ENCODE peak calls at places on chromosome 5, in ten cellular contexts. V is choroid plexus epithelial cell, O is WERI-Rb-1, L is thyroid gland, T is PC-9, W is GM23338, Z is HFF-Myc, X is ovary, Q is prostate gland, J is fibroblast of lung. R is an unnamed sample.

GRCh38 chr5:1867114-1867814 is 15.5 kb downstream of the IRX4 start:
- DNase-seq in V (no peak), O (peak), L (no peak), T (no peak), W (no peak), Z (no peak), X (no peak), Q (no peak), J (peak), R (no peak)

GRCh38 chr5:94562327-94562971 is 56.0 kb downstream of the KIAA0825 start:
- DNase-seq in V (no peak), O (no peak), L (no peak), T (no peak), W (no peak), Z (no peak), X (no peak), Q (no peak), J (no peak), R (no peak)

GRCh38 chr5:5380298-5380697 is 42.2 kb upstream of the ICE1 start:
- DNase-seq in V (no peak), O (no peak), L (no peak), T (no peak), W (no peak), Z (no peak), X (no peak), Q (no peak), J (peak), R (no peak)

GRCh38 chr5:28580616-28581015 is 1542.2 kb upstream of the CDH9 start:
- DNase-seq in V (peak), O (no peak), L (no peak), T (no peak), W (no peak), Z (no peak), X (no peak), Q (no peak), J (peak), R (peak)

GRCh38 chr5:14029185-14029584 is 84.7 kb upstream of the DNAH5 start:
- DNase-seq in V (no peak), O (no peak), L (no peak), T (no peak), W (no peak), Z (no peak), X (no peak), Q (no peak), J (no peak), R (no peak)

GRCh38 chr5:912356-913091 is 19.8 kb downstream of the TRIP13 start:
- DNase-seq in V (peak), O (no peak), L (no peak), T (peak), W (peak), Z (peak), X (no peak), Q (peak), J (peak), R (peak)

GRCh38 chr5:100186181-100186580 is 349.0 kb upstream of the FAM174A start:
- DNase-seq in V (no peak), O (no peak), L (no peak), T (no peak), W (peak), Z (no peak), X (no peak), Q (no peak), J (no peak), R (no peak)

GRCh38 chr5:139873033-139873794 is 77.6 kb downstream of the PSD2 start:
- DNase-seq in V (no peak), O (no peak), L (no peak), T (no peak), W (peak), Z (no peak), X (no peak), Q (no peak), J (no peak), R (no peak)

GRCh38 chr5:132674671-132675506 is 1.1 kb downstream of the IL4 start:
- DNase-seq in V (peak), O (no peak), L (peak), T (peak), W (no peak), Z (peak), X (no peak), Q (peak), J (peak), R (peak)

GRCh38 chr5:22669345-22669744 is 183.8 kb downstream of the CDH12 start:
- DNase-seq in V (no peak), O (no peak), L (no peak), T (no peak), W (no peak), Z (no peak), X (no peak), Q (no peak), J (no peak), R (no peak)

GRCh38 chr5:72079288-72079687 is 28.0 kb upstream of the MAP1B start:
- DNase-seq in V (peak), O (peak), L (no peak), T (peak), W (peak), Z (no peak), X (no peak), Q (no peak), J (no peak), R (no peak)

GRCh38 chr5:98906756-98907355 is 22.0 kb downstream of the CHD1 start:
- DNase-seq in V (no peak), O (no peak), L (no peak), T (no peak), W (no peak), Z (no peak), X (no peak), Q (no peak), J (peak), R (no peak)

GRCh38 chr5:72648511-72648910 is 141.3 kb upstream of the ZNF366 start:
- DNase-seq in V (peak), O (no peak), L (no peak), T (no peak), W (no peak), Z (no peak), X (no peak), Q (no peak), J (peak), R (peak)

GRCh38 chr5:145887976-145888574 is 15.3 kb upstream of the GRXCR2 start:
- DNase-seq in V (peak), O (peak), L (peak), T (peak), W (peak), Z (peak), X (no peak), Q (no peak), J (peak), R (peak)

GRCh38 chr5:132635873-132636272 is 22.1 kb upstream of the IL13 start:
- DNase-seq in V (no peak), O (no peak), L (no peak), T (no peak), W (no peak), Z (no peak), X (no peak), Q (no peak), J (no peak), R (no peak)

DNA sequence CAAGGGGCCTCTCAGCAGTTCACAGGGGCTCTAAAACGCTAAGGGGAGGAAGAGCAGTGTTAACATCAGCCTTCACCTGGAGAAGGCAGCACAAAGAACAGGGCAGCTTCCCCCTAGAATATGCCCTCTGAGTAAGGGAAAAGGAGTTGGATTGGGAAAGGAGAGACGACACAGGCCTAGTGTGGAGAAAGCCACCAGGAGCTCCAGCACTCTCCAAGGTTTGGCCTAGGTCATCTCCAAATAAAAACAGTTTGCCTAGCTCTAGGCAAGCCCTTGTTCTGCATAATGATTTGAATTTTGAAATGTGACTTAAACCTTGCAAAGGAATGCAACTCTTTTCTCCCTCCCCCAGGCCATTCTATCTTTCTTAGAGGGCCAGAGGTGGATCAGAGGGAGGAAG is 100.0 kb upstream of the SSBP2 start:
- DNase-seq in V (peak), O (no peak), L (no peak), T (no peak), W (no peak), Z (no peak), X (no peak), Q (no peak), J (no peak), R (no peak)
- H3K4me3 ChIP-seq in V (no peak), O (no peak), L (peak), T (peak), W (peak), Z (no peak), X (peak), Q (no peak), J (peak), R (no peak)

GRCh38 chr5:111063709-111064322 is 7.7 kb upstream of the TSLP start:
- DNase-seq in V (peak), O (no peak), L (no peak), T (no peak), W (no peak), Z (no peak), X (no peak), Q (no peak), J (peak), R (peak)
- TF ChIP-seq CTCF in V (peak), O (peak), L (no peak), T (peak), W (peak), Z (peak), X (no peak), Q (no peak), J (peak), R (peak)

GRCh38 chr5:150777685-150778084 is 872 bp upstream of the SMIM3 start:
- DNase-seq in V (no peak), O (no peak), L (no peak), T (no peak), W (no peak), Z (no peak), X (no peak), Q (no peak), J (no peak), R (no peak)
- H3K4me3 ChIP-seq in V (peak), O (no peak), L (peak), T (peak), W (peak), Z (peak), X (peak), Q (no peak), J (peak), R (peak)

DNA sequence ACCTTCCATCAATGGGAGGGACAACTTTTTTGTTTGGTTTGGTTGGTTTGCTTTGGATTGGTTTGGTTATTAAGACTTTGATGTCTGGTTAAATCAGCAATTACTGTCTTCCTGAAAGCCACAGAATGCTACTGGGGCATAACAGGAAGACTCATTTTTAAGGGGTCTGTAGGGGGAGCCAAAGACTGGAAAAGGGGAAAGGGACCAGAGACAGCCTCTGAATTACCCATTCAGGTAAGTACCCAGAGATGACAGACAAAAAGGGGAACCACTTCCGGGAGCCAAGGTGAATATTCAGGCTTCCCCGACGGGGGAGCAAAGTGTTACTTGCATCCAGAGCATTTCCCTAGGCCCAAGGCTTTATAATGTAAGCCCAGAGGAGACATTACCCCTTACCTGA is 4.6 kb upstream of the FEM1C start:
- DNase-seq in V (peak), O (peak), L (no peak), T (no peak), W (peak), Z (no peak), X (no peak), Q (no peak), J (no peak), R (no peak)
- TF ChIP-seq CTCF in V (peak), O (peak), L (no peak), T (no peak), W (peak), Z (peak), X (no peak), Q (no peak), J (no peak), R (peak)

GRCh38 chr5:138354926-138355378 is 2.5 kb downstream of the KDM3B start:
- DNase-seq in V (peak), O (no peak), L (peak), T (no peak), W (peak), Z (peak), X (no peak), Q (no peak), J (peak), R (peak)
- H3K4me3 ChIP-seq in V (peak), O (no peak), L (no peak), T (peak), W (peak), Z (peak), X (no peak), Q (no peak), J (peak), R (peak)

DNA sequence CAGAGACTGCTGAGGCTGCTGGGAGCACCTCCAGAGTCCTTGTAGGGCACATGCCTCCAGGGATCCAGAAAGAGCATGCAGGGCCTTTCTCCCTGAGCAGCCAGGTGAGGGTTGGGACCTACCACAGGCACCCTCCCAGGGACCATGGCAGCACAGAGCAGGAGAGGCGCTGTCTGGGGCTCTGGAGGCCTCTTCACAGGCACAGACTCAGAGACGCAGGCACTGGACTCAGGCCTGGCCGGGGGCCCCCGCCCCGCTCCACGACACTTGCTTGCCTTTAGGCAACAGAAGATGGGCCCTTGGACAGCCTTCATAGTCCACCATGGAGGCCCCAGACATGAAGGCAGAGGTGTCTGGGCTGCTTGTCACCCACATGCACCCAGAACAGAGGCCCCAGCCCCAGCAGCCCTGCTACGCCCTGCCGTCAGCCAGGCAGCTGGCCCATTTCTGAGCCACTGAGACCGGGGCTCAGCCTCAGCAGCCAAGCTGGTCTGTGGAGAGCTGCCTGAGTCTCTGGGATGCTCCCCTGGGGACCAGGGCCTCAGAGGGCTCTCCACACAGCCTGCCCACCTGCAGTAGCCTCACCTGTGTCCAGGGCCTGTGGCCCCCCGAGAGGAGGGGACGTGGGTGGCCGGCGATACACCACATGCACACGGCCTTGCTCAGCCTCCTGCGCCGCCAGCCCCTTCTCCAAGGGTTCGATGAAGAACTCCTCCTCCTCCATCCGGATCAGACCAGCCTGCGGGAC is 72.8 kb downstream of the ADAMTS2 start:
- DNase-seq in V (no peak), O (no peak), L (no peak), T (no peak), W (no peak), Z (no peak), X (peak), Q (no peak), J (no peak), R (no peak)
- TF ChIP-seq CTCF in V (no peak), O (no peak), L (no peak), T (no peak), W (no peak), Z (no peak), X (no peak), Q (no peak), J (no peak), R (no peak)

GRCh38 chr5:173535976-173536639 is 80.3 kb downstream of the BOD1 start:
- DNase-seq in V (peak), O (no peak), L (no peak), T (no peak), W (no peak), Z (no peak), X (no peak), Q (no peak), J (peak), R (peak)
- H3K4me3 ChIP-seq in V (no peak), O (no peak), L (no peak), T (no peak), W (no peak), Z (no peak), X (no peak), Q (no peak), J (no peak), R (no peak)

DNA sequence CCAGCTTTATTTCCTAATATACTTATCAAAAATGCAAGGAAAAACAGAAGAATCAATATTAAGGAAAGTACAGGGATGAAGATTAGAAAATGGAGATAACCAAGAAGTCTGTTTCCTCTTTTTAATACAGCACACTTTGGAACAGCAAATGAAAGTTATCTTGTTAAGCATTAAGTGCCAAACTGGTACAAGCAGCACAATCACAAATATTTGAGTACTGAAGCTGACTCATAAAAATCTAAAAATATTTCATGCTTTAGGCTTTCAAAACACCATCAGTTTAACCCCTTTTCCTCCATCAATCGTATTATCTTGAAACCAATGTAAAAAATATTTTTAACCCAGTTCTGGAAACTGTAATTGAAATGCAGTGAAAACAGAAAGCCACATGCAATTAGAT is 2.7 kb downstream of the FBXW11 start:
- DNase-seq in V (peak), O (no peak), L (no peak), T (no peak), W (no peak), Z (no peak), X (no peak), Q (no peak), J (peak), R (peak)
- TF ChIP-seq CTCF in V (no peak), O (no peak), L (no peak), T (no peak), W (no peak), Z (no peak), X (no peak), Q (no peak), J (no peak), R (no peak)

GRCh38 chr5:54985301-54986268 is at the start of gene ESM1:
- DNase-seq in V (peak), O (no peak), L (peak), T (no peak), W (peak), Z (no peak), X (no peak), Q (no peak), J (peak), R (peak)
- H3K4me3 ChIP-seq in V (peak), O (no peak), L (no peak), T (no peak), W (no peak), Z (peak), X (no peak), Q (no peak), J (peak), R (peak)

GRCh38 chr5:38483788-38484398 is 72.6 kb downstream of the LIFR start:
- DNase-seq in V (no peak), O (no peak), L (no peak), T (no peak), W (peak), Z (no peak), X (no peak), Q (no peak), J (no peak), R (no peak)
- TF ChIP-seq CTCF in V (peak), O (peak), L (no peak), T (no peak), W (peak), Z (peak), X (no peak), Q (no peak), J (no peak), R (no peak)

R was measured in fibroblast of the aortic adventitia.